ENCODE peak calls at places on chromosomes 2 and 18, in ten cellular contexts. One of them, this sample, is unnamed.

GRCh38 chr2:217370391-217370790 is 510.5 kb upstream of the TNP1 start:
- DNase-seq in choroid plexus epithelial cell: peak; percentile 61
- DNase-seq in fibroblast of mammary gland: peak; percentile 81
- DNase-seq in activated naive CD4-positive, alpha-beta T cell treated with anti-CD3 and anti-CD28 coated beads for 36 hours: peak; percentile 6
- DNase-seq in foreskin fibroblast: peak; percentile 91
- DNase-seq in HFF-Myc: peak; percentile 59
- DNase-seq in HTR-8/SVneo: no peak
- DNase-seq in AG09309: peak; percentile 45
- DNase-seq in GM18507: no peak
- DNase-seq in activated gamma-delta T cell: no peak
- DNase-seq in this sample: no peak

GRCh38 chr18:46738491-46738890 is 18.4 kb downstream of the ST8SIA5 start:
- DNase-seq in foreskin fibroblast: no peak
- DNase-seq in AG09309: no peak
- DNase-seq in HTR-8/SVneo: no peak
- DNase-seq in activated naive CD4-positive, alpha-beta T cell treated with anti-CD3 and anti-CD28 coated beads for 36 hours: no peak
- DNase-seq in GM18507: no peak
- DNase-seq in fibroblast of mammary gland: no peak
- DNase-seq in choroid plexus epithelial cell: no peak
- DNase-seq in activated gamma-delta T cell: no peak
- DNase-seq in HFF-Myc: no peak
- DNase-seq in this sample: no peak

GRCh38 chr2:51516667-51517066 is 484.7 kb upstream of the NRXN1 start:
- DNase-seq in HFF-Myc: no peak
- DNase-seq in GM18507: no peak
- DNase-seq in choroid plexus epithelial cell: no peak
- DNase-seq in AG09309: no peak
- DNase-seq in HTR-8/SVneo: no peak
- DNase-seq in activated naive CD4-positive, alpha-beta T cell treated with anti-CD3 and anti-CD28 coated beads for 36 hours: no peak
- DNase-seq in activated gamma-delta T cell: no peak
- DNase-seq in fibroblast of mammary gland: no peak
- DNase-seq in foreskin fibroblast: no peak
- DNase-seq in this sample: no peak

GRCh38 chr18:48534364-48534763 is 4.5 kb upstream of the CTIF start:
- DNase-seq in activated gamma-delta T cell: no peak
- DNase-seq in fibroblast of mammary gland: peak; percentile 84
- DNase-seq in GM18507: no peak
- DNase-seq in activated naive CD4-positive, alpha-beta T cell treated with anti-CD3 and anti-CD28 coated beads for 36 hours: no peak
- DNase-seq in HTR-8/SVneo: no peak
- DNase-seq in HFF-Myc: no peak
- DNase-seq in foreskin fibroblast: peak; percentile 82
- DNase-seq in AG09309: peak; percentile 39
- DNase-seq in choroid plexus epithelial cell: peak; percentile 87
- DNase-seq in this sample: no peak

GRCh38 chr18:36786686-36787085 is 42.1 kb downstream of the TPGS2 start:
- DNase-seq in activated naive CD4-positive, alpha-beta T cell treated with anti-CD3 and anti-CD28 coated beads for 36 hours: no peak
- DNase-seq in activated gamma-delta T cell: no peak
- DNase-seq in HTR-8/SVneo: peak; percentile 10
- DNase-seq in fibroblast of mammary gland: peak; percentile 68
- DNase-seq in foreskin fibroblast: peak; percentile 55
- DNase-seq in HFF-Myc: peak; percentile 9
- DNase-seq in AG09309: peak; percentile 52
- DNase-seq in GM18507: no peak
- DNase-seq in choroid plexus epithelial cell: peak; percentile 95
- DNase-seq in this sample: no peak

GRCh38 chr2:132621131-132621875 is 48.7 kb downstream of the LYPD1 start:
- DNase-seq in fibroblast of mammary gland: no peak
- DNase-seq in HFF-Myc: no peak
- DNase-seq in activated naive CD4-positive, alpha-beta T cell treated with anti-CD3 and anti-CD28 coated beads for 36 hours: no peak
- DNase-seq in activated gamma-delta T cell: no peak
- DNase-seq in choroid plexus epithelial cell: no peak
- DNase-seq in GM18507: no peak
- DNase-seq in HTR-8/SVneo: no peak
- DNase-seq in AG09309: no peak
- DNase-seq in foreskin fibroblast: no peak
- DNase-seq in this sample: no peak

GRCh38 chr2:151907933-151908882 is 80.0 kb upstream of the ARL5A start:
- DNase-seq in activated gamma-delta T cell: no peak
- DNase-seq in activated naive CD4-positive, alpha-beta T cell treated with anti-CD3 and anti-CD28 coated beads for 36 hours: no peak
- DNase-seq in foreskin fibroblast: no peak
- DNase-seq in choroid plexus epithelial cell: peak; percentile 18
- DNase-seq in GM18507: no peak
- DNase-seq in fibroblast of mammary gland: no peak
- DNase-seq in AG09309: no peak
- DNase-seq in HTR-8/SVneo: no peak
- DNase-seq in HFF-Myc: no peak
- DNase-seq in this sample: no peak

GRCh38 chr2:146238254-146238961 is 1606.4 kb upstream of the ACVR2A start:
- DNase-seq in HTR-8/SVneo: no peak
- DNase-seq in GM18507: no peak
- DNase-seq in choroid plexus epithelial cell: peak; percentile 40
- DNase-seq in foreskin fibroblast: no peak
- DNase-seq in activated gamma-delta T cell: no peak
- DNase-seq in AG09309: no peak
- DNase-seq in fibroblast of mammary gland: peak; percentile 24
- DNase-seq in HFF-Myc: no peak
- DNase-seq in activated naive CD4-positive, alpha-beta T cell treated with anti-CD3 and anti-CD28 coated beads for 36 hours: no peak
- DNase-seq in this sample: no peak

GRCh38 chr18:63511285-63511684 is 30.9 kb upstream of the SERPINB12 start:
- DNase-seq in activated naive CD4-positive, alpha-beta T cell treated with anti-CD3 and anti-CD28 coated beads for 36 hours: peak; percentile 34
- DNase-seq in foreskin fibroblast: peak; percentile 41
- DNase-seq in fibroblast of mammary gland: peak; percentile 64
- DNase-seq in choroid plexus epithelial cell: peak; percentile 80
- DNase-seq in HTR-8/SVneo: peak; percentile 9
- DNase-seq in activated gamma-delta T cell: no peak
- DNase-seq in GM18507: no peak
- DNase-seq in AG09309: peak; percentile 38
- DNase-seq in HFF-Myc: peak; percentile 26
- DNase-seq in this sample: no peak

GRCh38 chr2:10408649-10409579 is 39.2 kb downstream of the ODC1 start:
- DNase-seq in activated gamma-delta T cell: no peak
- DNase-seq in choroid plexus epithelial cell: peak; percentile 80
- DNase-seq in fibroblast of mammary gland: peak; percentile 63
- DNase-seq in AG09309: no peak
- DNase-seq in foreskin fibroblast: no peak
- DNase-seq in HTR-8/SVneo: peak; percentile 87
- DNase-seq in activated naive CD4-positive, alpha-beta T cell treated with anti-CD3 and anti-CD28 coated beads for 36 hours: peak; percentile 89
- DNase-seq in GM18507: peak; percentile 68
- DNase-seq in HFF-Myc: peak; percentile 39
- DNase-seq in this sample: peak; percentile 69

GRCh38 chr18:49742563-49743295 is 70.6 kb downstream of the ACAA2 start:
- DNase-seq in GM18507: no peak
- DNase-seq in HFF-Myc: no peak
- DNase-seq in choroid plexus epithelial cell: no peak
- DNase-seq in fibroblast of mammary gland: peak; percentile 7
- DNase-seq in HTR-8/SVneo: no peak
- DNase-seq in foreskin fibroblast: no peak
- DNase-seq in AG09309: no peak
- DNase-seq in activated naive CD4-positive, alpha-beta T cell treated with anti-CD3 and anti-CD28 coated beads for 36 hours: no peak
- DNase-seq in activated gamma-delta T cell: no peak
- DNase-seq in this sample: no peak

GRCh38 chr2:45223531-45223930 is 214.3 kb upstream of the SIX2 start:
- DNase-seq in activated gamma-delta T cell: no peak
- DNase-seq in activated naive CD4-positive, alpha-beta T cell treated with anti-CD3 and anti-CD28 coated beads for 36 hours: no peak
- DNase-seq in HTR-8/SVneo: no peak
- DNase-seq in HFF-Myc: no peak
- DNase-seq in foreskin fibroblast: no peak
- DNase-seq in AG09309: no peak
- DNase-seq in fibroblast of mammary gland: no peak
- DNase-seq in GM18507: no peak
- DNase-seq in choroid plexus epithelial cell: no peak
- DNase-seq in this sample: no peak

GRCh38 chr2:118975133-118975532 is 33.1 kb downstream of the MARCO start:
- DNase-seq in foreskin fibroblast: no peak
- DNase-seq in fibroblast of mammary gland: no peak
- DNase-seq in HFF-Myc: no peak
- DNase-seq in choroid plexus epithelial cell: no peak
- DNase-seq in activated naive CD4-positive, alpha-beta T cell treated with anti-CD3 and anti-CD28 coated beads for 36 hours: no peak
- DNase-seq in activated gamma-delta T cell: no peak
- DNase-seq in HTR-8/SVneo: no peak
- DNase-seq in GM18507: no peak
- DNase-seq in AG09309: no peak
- DNase-seq in this sample: no peak

GRCh38 chr2:241862093-241862492 is 3.4 kb upstream of the PDCD1 start:
- DNase-seq in HFF-Myc: no peak
- DNase-seq in foreskin fibroblast: no peak
- DNase-seq in activated naive CD4-positive, alpha-beta T cell treated with anti-CD3 and anti-CD28 coated beads for 36 hours: no peak
- DNase-seq in choroid plexus epithelial cell: no peak
- DNase-seq in fibroblast of mammary gland: no peak
- DNase-seq in AG09309: no peak
- DNase-seq in GM18507: no peak
- DNase-seq in activated gamma-delta T cell: no peak
- DNase-seq in HTR-8/SVneo: no peak
- DNase-seq in this sample: no peak

GRCh38 chr2:200121931-200122330 is 166.5 kb downstream of the MAIP1 start:
- DNase-seq in fibroblast of mammary gland: peak; percentile 30
- DNase-seq in activated naive CD4-positive, alpha-beta T cell treated with anti-CD3 and anti-CD28 coated beads for 36 hours: no peak
- DNase-seq in AG09309: no peak
- DNase-seq in GM18507: no peak
- DNase-seq in HFF-Myc: no peak
- DNase-seq in activated gamma-delta T cell: no peak
- DNase-seq in HTR-8/SVneo: no peak
- DNase-seq in choroid plexus epithelial cell: peak; percentile 33
- DNase-seq in foreskin fibroblast: no peak
- DNase-seq in this sample: no peak

GRCh38 chr2:120229341-120229740 is 6.1 kb upstream of the TMEM185B start:
- DNase-seq in foreskin fibroblast: no peak
- DNase-seq in HTR-8/SVneo: no peak
- DNase-seq in GM18507: no peak
- DNase-seq in fibroblast of mammary gland: no peak
- DNase-seq in choroid plexus epithelial cell: no peak
- DNase-seq in activated gamma-delta T cell: no peak
- DNase-seq in AG09309: no peak
- DNase-seq in HFF-Myc: no peak
- DNase-seq in activated naive CD4-positive, alpha-beta T cell treated with anti-CD3 and anti-CD28 coated beads for 36 hours: no peak
- DNase-seq in this sample: no peak

GRCh38 chr18:59372975-59373374 is 13.9 kb upstream of the LMAN1 start:
- DNase-seq in foreskin fibroblast: no peak
- DNase-seq in activated naive CD4-positive, alpha-beta T cell treated with anti-CD3 and anti-CD28 coated beads for 36 hours: no peak
- DNase-seq in HTR-8/SVneo: no peak
- DNase-seq in AG09309: no peak
- DNase-seq in fibroblast of mammary gland: no peak
- DNase-seq in GM18507: no peak
- DNase-seq in HFF-Myc: no peak
- DNase-seq in activated gamma-delta T cell: no peak
- DNase-seq in choroid plexus epithelial cell: no peak
- DNase-seq in this sample: no peak

GRCh38 chr2:109450574-109451265 is 163.0 kb downstream of the SEPTIN10 start:
- DNase-seq in fibroblast of mammary gland: peak; percentile 13
- DNase-seq in HFF-Myc: no peak
- DNase-seq in activated naive CD4-positive, alpha-beta T cell treated with anti-CD3 and anti-CD28 coated beads for 36 hours: no peak
- DNase-seq in HTR-8/SVneo: no peak
- DNase-seq in foreskin fibroblast: no peak
- DNase-seq in choroid plexus epithelial cell: no peak
- DNase-seq in GM18507: no peak
- DNase-seq in activated gamma-delta T cell: no peak
- DNase-seq in AG09309: no peak
- DNase-seq in this sample: no peak

GRCh38 chr2:55585451-55586079 is 31.9 kb downstream of the PPP4R3B start:
- DNase-seq in HFF-Myc: peak; percentile 22
- DNase-seq in activated naive CD4-positive, alpha-beta T cell treated with anti-CD3 and anti-CD28 coated beads for 36 hours: no peak
- DNase-seq in HTR-8/SVneo: no peak
- DNase-seq in AG09309: peak; percentile 27
- DNase-seq in foreskin fibroblast: peak; percentile 36
- DNase-seq in activated gamma-delta T cell: no peak
- DNase-seq in GM18507: no peak
- DNase-seq in choroid plexus epithelial cell: peak; percentile 79
- DNase-seq in fibroblast of mammary gland: peak; percentile 80
- DNase-seq in this sample: no peak

GRCh38 chr2:26268184-26268583 is 23.4 kb downstream of the HADHB start:
- DNase-seq in choroid plexus epithelial cell: peak; percentile 76
- DNase-seq in fibroblast of mammary gland: peak; percentile 23
- DNase-seq in AG09309: no peak
- DNase-seq in activated gamma-delta T cell: no peak
- DNase-seq in activated naive CD4-positive, alpha-beta T cell treated with anti-CD3 and anti-CD28 coated beads for 36 hours: no peak
- DNase-seq in GM18507: no peak
- DNase-seq in HFF-Myc: no peak
- DNase-seq in HTR-8/SVneo: no peak
- DNase-seq in foreskin fibroblast: no peak
- DNase-seq in this sample: no peak

GRCh38 chr18:9706081-9706935 is 1.8 kb upstream of the RAB31 start:
- DNase-seq in HTR-8/SVneo: peak; percentile 20
- DNase-seq in activated gamma-delta T cell: no peak
- DNase-seq in GM18507: no peak
- DNase-seq in fibroblast of mammary gland: no peak
- DNase-seq in AG09309: no peak
- DNase-seq in HFF-Myc: no peak
- DNase-seq in foreskin fibroblast: no peak
- DNase-seq in choroid plexus epithelial cell: no peak
- DNase-seq in activated naive CD4-positive, alpha-beta T cell treated with anti-CD3 and anti-CD28 coated beads for 36 hours: no peak
- DNase-seq in this sample: no peak

This sample was measured in T-cell.